ENCODE peak calls at places on chromosomes 13 and 19, in five cellular contexts. P is thoracic aorta, A is upper lobe of right lung, T is dorsolateral prefrontal cortex, O is GM12865. W is an unnamed sample.

GRCh38 chr13:79349011-79349410 is 57.0 kb downstream of the RBM26 start:
- DNase-seq in P (no peak), A (no peak), T (no peak), O (no peak), W (no peak)

GRCh38 chr13:32164622-32165268 is 133.2 kb downstream of the FRY start:
- DNase-seq in P (no peak), A (no peak), T (no peak), O (peak), W (peak)

GRCh38 chr13:30354481-30355404 is 47.4 kb upstream of the KATNAL1 start:
- DNase-seq in P (no peak), A (no peak), T (peak), O (no peak), W (no peak)

GRCh38 chr13:93231867-93232266 is 5.3 kb downstream of the GPC6 start:
- DNase-seq in P (no peak), A (no peak), T (no peak), O (no peak), W (no peak)

GRCh38 chr13:46698015-46698414 is 98.9 kb downstream of the ESD start:
- DNase-seq in P (peak), A (no peak), T (no peak), O (no peak), W (no peak)

GRCh38 chr19:6248341-6248740 is 31.4 kb downstream of the MLLT1 start:
- DNase-seq in P (no peak), A (no peak), T (no peak), O (no peak), W (no peak)

GRCh38 chr19:55080915-55081772 is 5.5 kb downstream of the EPS8L1 start:
- DNase-seq in P (no peak), A (peak), T (no peak), O (peak), W (peak)

GRCh38 chr13:44734204-44734707 is 158.1 kb upstream of the TSC22D1 start:
- DNase-seq in P (no peak), A (peak), T (no peak), O (no peak), W (no peak)

GRCh38 chr13:99404005-99404755 is 97.0 kb upstream of the GPR183 start:
- DNase-seq in P (no peak), A (peak), T (no peak), O (no peak), W (no peak)

GRCh38 chr13:79522583-79522982 is 41.6 kb downstream of the NDFIP2 start:
- DNase-seq in P (no peak), A (no peak), T (no peak), O (peak), W (no peak)

GRCh38 chr19:42511340-42511739 is 16.9 kb downstream of the CEACAM1 start:
- DNase-seq in P (no peak), A (no peak), T (no peak), O (no peak), W (no peak)

GRCh38 chr19:33621811-33622504 is at the start of gene CHST8:
- DNase-seq in P (no peak), A (no peak), T (no peak), O (no peak), W (peak)

GRCh38 chr19:54136864-54137113 is 773 bp upstream of the CNOT3 start:
- DNase-seq in P (no peak), A (no peak), T (no peak), O (no peak), W (no peak)

GRCh38 chr19:30304540-30304939 is 67.6 kb upstream of the ZNF536 start:
- DNase-seq in P (no peak), A (no peak), T (no peak), O (no peak), W (no peak)

GRCh38 chr13:44573790-44574465 is 2.2 kb downstream of the TSC22D1 start:
- DNase-seq in P (no peak), A (no peak), T (no peak), O (peak), W (no peak)

GRCh38 chr13:54733639-54734038 is 1705.0 kb downstream of the OLFM4 start:
- DNase-seq in P (no peak), A (no peak), T (no peak), O (no peak), W (no peak)

GRCh38 chr19:993361-993830 is 6.8 kb upstream of the GRIN3B start:
- DNase-seq in P (no peak), A (peak), T (no peak), O (no peak), W (no peak)

GRCh38 chr19:2047449-2048103 is 3.5 kb downstream of the MKNK2 start:
- DNase-seq in P (no peak), A (peak), T (no peak), O (peak), W (no peak)

GRCh38 chr19:34363930-34364329 is 1.1 kb upstream of the GPI start:
- DNase-seq in P (no peak), A (no peak), T (no peak), O (no peak), W (no peak)

DNA sequence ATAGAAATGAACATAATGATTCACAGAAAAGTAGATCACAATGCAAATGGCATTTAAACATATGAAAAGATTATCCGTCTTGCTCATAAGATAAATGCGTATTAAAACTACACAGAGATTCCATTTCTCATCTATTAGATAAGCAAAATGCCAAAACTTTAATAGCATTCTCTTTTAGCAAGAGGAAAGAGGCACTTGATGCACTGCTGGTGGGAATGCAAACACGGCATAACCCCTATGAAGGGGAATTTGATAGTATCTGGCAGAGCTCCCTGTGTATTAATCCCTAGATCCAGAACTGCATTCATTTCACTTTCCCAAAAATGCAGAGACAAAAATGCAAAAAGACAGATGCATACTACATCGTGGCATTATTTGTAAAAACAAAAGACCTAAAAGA is 193.5 kb upstream of the STARD13 start:
- DNase-seq in P (no peak), A (no peak), T (no peak), O (no peak), W (no peak)
- TF ChIP-seq CTCF in P (no peak), A (no peak), T (no peak), O (no peak), W (no peak)

GRCh38 chr13:36207672-36208071 is 6.7 kb downstream of the SOHLH2 start:
- DNase-seq in P (no peak), A (no peak), T (no peak), O (no peak), W (no peak)
- TF ChIP-seq CTCF in P (no peak), A (no peak), T (no peak), O (no peak), W (no peak)

GRCh38 chr19:49210108-49210900 is 52.7 kb downstream of the TRPM4 start:
- DNase-seq in P (no peak), A (peak), T (no peak), O (peak), W (no peak)
- TF ChIP-seq CTCF in P (no peak), A (no peak), T (no peak), O (no peak), W (no peak)

GRCh38 chr19:32359581-32359980 is 14.2 kb downstream of the ZNF507 start:
- DNase-seq in P (no peak), A (no peak), T (no peak), O (no peak), W (no peak)

GRCh38 chr19:32354345-32354744 is 8.9 kb downstream of the ZNF507 start:
- DNase-seq in P (no peak), A (no peak), T (no peak), O (no peak), W (no peak)

GRCh38 chr19:32358311-32358710 is 12.9 kb downstream of the ZNF507 start:
- DNase-seq in P (no peak), A (no peak), T (no peak), O (no peak), W (no peak)

GRCh38 chr19:32355309-32355708 is 9.9 kb downstream of the ZNF507 start:
- DNase-seq in P (no peak), A (no peak), T (no peak), O (no peak), W (no peak)

GRCh38 chr19:32357720-32358119 is 12.3 kb downstream of the ZNF507 start:
- DNase-seq in P (no peak), A (no peak), T (no peak), O (no peak), W (no peak)
- TF ChIP-seq CTCF in P (peak), A (no peak), T (no peak), O (no peak), W (peak)

GRCh38 chr19:29271911-29272310 is 59.0 kb upstream of the UQCRFS1 start:
- DNase-seq in P (no peak), A (peak), T (no peak), O (no peak), W (no peak)
- TF ChIP-seq CTCF in P (no peak), A (no peak), T (no peak), O (no peak), W (no peak)

GRCh38 chr19:40584007-40584406 is 7.3 kb downstream of the SHKBP1 start:
- DNase-seq in P (no peak), A (no peak), T (no peak), O (no peak), W (no peak)
- TF ChIP-seq CTCF in P (no peak), A (no peak), T (no peak), O (peak), W (peak)

W was measured in neural crest cell.